ENCODE peak calls at places on chromosome 16, in eight cellular contexts. O is neural progenitor cell, K is cardiac muscle cell, X is MM.1S, B is ovary, R is lung, G is heart right ventricle, M is BE2C. Q is an unnamed sample. For H3K4me1, the result is how much of the 10 kb centered on the place peaks cover.

GRCh38 chr16:75256871-75257343 is 5.5 kb upstream of the BCAR1 start:
- DNase-seq in O (peak), K (no peak), X (no peak), B (peak), R (no peak), G (peak), M (peak), Q (no peak)

GRCh38 chr16:13316008-13316407 is 414.6 kb downstream of the SHISA9 start:
- DNase-seq in O (no peak), K (no peak), X (no peak), B (no peak), R (no peak), G (no peak), M (no peak), Q (no peak)

GRCh38 chr16:89369266-89369895 is 121.0 kb downstream of the ANKRD11 start:
- DNase-seq in O (no peak), K (no peak), X (no peak), B (no peak), R (no peak), G (no peak), M (no peak), Q (no peak)

GRCh38 chr16:20971420-20971819 is 70.8 kb downstream of the LYRM1 start:
- DNase-seq in O (no peak), K (no peak), X (no peak), B (no peak), R (no peak), G (no peak), M (no peak), Q (no peak)

GRCh38 chr16:72271841-72272240 is 99.9 kb upstream of the PMFBP1 start:
- DNase-seq in O (no peak), K (no peak), X (peak), B (no peak), R (no peak), G (no peak), M (no peak), Q (no peak)

GRCh38 chr16:75029854-75030253 is 31.0 kb downstream of the ZNRF1 start:
- DNase-seq in O (no peak), K (no peak), X (no peak), B (no peak), R (no peak), G (no peak), M (no peak), Q (no peak)

GRCh38 chr16:13291934-13292333 is 390.5 kb downstream of the SHISA9 start:
- DNase-seq in O (peak), K (no peak), X (no peak), B (no peak), R (no peak), G (no peak), M (no peak), Q (no peak)

GRCh38 chr16:11684231-11685025 is 16.2 kb downstream of the SNN start:
- DNase-seq in O (no peak), K (no peak), X (peak), B (no peak), R (no peak), G (no peak), M (no peak), Q (no peak)

GRCh38 chr16:91484-91883 is 13.5 kb downstream of the MPG start:
- DNase-seq in O (no peak), K (peak), X (no peak), B (no peak), R (no peak), G (no peak), M (no peak), Q (no peak)

GRCh38 chr16:76756951-76757350 is 434.0 kb upstream of the MON1B start:
- DNase-seq in O (no peak), K (no peak), X (no peak), B (no peak), R (no peak), G (no peak), M (no peak), Q (no peak)

GRCh38 chr16:66746682-66747081 is 4.7 kb downstream of the DYNC1LI2 start:
- DNase-seq in O (no peak), K (peak), X (peak), B (no peak), R (no peak), G (no peak), M (no peak), Q (no peak)

GRCh38 chr16:11234884-11235702 is 20.9 kb downstream of the SOCS1 start:
- DNase-seq in O (no peak), K (no peak), X (no peak), B (no peak), R (no peak), G (no peak), M (no peak), Q (no peak)

GRCh38 chr16:67942200-67942509 is 1.8 kb downstream of the LCAT start:
- DNase-seq in O (peak), K (peak), X (peak), B (peak), R (no peak), G (no peak), M (peak), Q (peak)
- TF ChIP-seq CTCF in O (peak), K (peak), X (peak), B (no peak), R (peak), G (peak), M (peak), Q (peak)

GRCh38 chr16:57381791-57382534 is 9.7 kb downstream of the CX3CL1 start:
- DNase-seq in O (no peak), K (no peak), X (no peak), B (no peak), R (no peak), G (no peak), M (no peak), Q (no peak)
- H3K4me1 ChIP-seq in O (under half), K (under half), X (under half), B (under half), R (under half), G (under half), M (under half), Q (under half)

GRCh38 chr16:81140930-81141780 is 45.0 kb upstream of the GCSH start:
- DNase-seq in O (peak), K (no peak), X (no peak), B (no peak), R (no peak), G (no peak), M (no peak), Q (no peak)
- TF ChIP-seq CTCF in O (peak), K (peak), X (peak), B (no peak), R (no peak), G (peak), M (peak), Q (no peak)

GRCh38 chr16:49700928-49701685 is 154.8 kb downstream of the ZNF423 start:
- DNase-seq in O (peak), K (peak), X (no peak), B (peak), R (no peak), G (no peak), M (no peak), Q (no peak)

GRCh38 chr16:49698931-49699715 is 156.8 kb downstream of the ZNF423 start:
- DNase-seq in O (peak), K (peak), X (no peak), B (peak), R (no peak), G (peak), M (peak), Q (no peak)

GRCh38 chr16:49700222-49700927 is 155.5 kb downstream of the ZNF423 start:
- DNase-seq in O (peak), K (no peak), X (no peak), B (peak), R (peak), G (peak), M (peak), Q (no peak)

GRCh38 chr16:49698416-49698815 is 157.5 kb downstream of the ZNF423 start:
- DNase-seq in O (peak), K (peak), X (no peak), B (peak), R (no peak), G (peak), M (peak), Q (no peak)

DNA sequence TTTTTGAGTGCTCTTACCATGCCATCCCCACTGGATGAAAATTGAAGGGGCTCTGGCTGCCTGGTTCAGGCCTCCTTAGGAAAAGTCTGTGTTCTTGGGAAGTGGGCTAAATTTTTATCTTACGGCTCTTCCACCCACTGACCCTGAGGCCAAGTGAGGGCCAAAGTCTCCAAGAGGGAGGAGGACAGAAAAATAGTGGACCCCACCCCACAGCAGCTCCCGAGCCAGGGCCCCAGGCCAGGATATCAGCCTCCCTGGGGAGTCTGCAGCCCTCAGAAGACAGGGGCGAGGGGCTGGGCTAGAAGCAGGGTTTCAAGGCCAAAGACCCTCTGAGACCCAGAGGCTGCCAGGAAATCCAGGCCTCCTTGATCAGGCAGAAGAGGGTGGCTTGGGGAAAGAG is 156.2 kb downstream of the ZNF423 start:
- DNase-seq in O (no peak), K (no peak), X (no peak), B (peak), R (no peak), G (peak), M (no peak), Q (no peak)
- H3K4me1 ChIP-seq in O (half or more), K (half or more), X (under half), B (under half), R (under half), G (under half), M (under half), Q (under half)

GRCh38 chr16:1379863-1380174 is 28.1 kb downstream of the GNPTG start:
- DNase-seq in O (no peak), K (no peak), X (no peak), B (no peak), R (no peak), G (no peak), M (no peak), Q (no peak)
- TF ChIP-seq CTCF in O (peak), K (no peak), X (peak), B (no peak), R (no peak), G (no peak), M (no peak), Q (no peak)

GRCh38 chr16:85309656-85310587 is 197.7 kb upstream of the CIBAR2 start:
- DNase-seq in O (peak), K (no peak), X (no peak), B (no peak), R (no peak), G (peak), M (no peak), Q (peak)
- H3K4me1 ChIP-seq in O (under half), K (half or more), X (under half), B (under half), R (under half), G (half or more), M (under half), Q (half or more)

GRCh38 chr16:87198881-87199280 is 118.3 kb downstream of the C16orf95 start:
- DNase-seq in O (no peak), K (no peak), X (no peak), B (no peak), R (no peak), G (no peak), M (no peak), Q (no peak)
- TF ChIP-seq CTCF in O (no peak), K (no peak), X (no peak), B (no peak), R (no peak), G (no peak), M (no peak), Q (no peak)

DNA sequence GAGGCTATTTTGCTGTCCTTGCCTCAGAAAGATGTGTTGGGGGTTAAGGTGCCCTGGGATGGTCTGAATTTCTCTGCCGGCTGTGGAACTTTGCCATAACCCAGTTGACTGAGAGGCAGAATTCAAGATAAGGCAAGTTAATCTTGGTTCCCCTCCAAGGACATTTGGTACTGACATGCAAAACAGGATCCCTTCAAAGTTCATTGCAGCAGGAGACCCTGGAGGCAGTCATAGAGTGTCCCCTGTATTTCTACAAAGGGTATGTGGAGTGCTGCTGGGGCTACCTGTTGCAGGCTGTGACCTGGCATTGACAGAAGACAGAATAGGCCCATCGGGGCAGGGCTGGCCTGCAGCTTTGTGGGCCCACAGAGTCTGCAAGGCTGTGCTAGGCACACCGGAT is 135.6 kb upstream of the IRX3 start:
- DNase-seq in O (no peak), K (peak), X (no peak), B (no peak), R (peak), G (peak), M (no peak), Q (no peak)
- H3K4me1 ChIP-seq in O (under half), K (under half), X (under half), B (under half), R (under half), G (under half), M (under half), Q (under half)

GRCh38 chr16:57828272-57829161 is 26.2 kb upstream of the KIFC3 start:
- DNase-seq in O (no peak), K (no peak), X (no peak), B (no peak), R (no peak), G (no peak), M (no peak), Q (no peak)
- TF ChIP-seq CTCF in O (no peak), K (no peak), X (peak), B (no peak), R (no peak), G (no peak), M (peak), Q (no peak)